ENCODE peak calls at places on chromosomes 16 and 17, in seven cellular contexts. One of them, this sample, is unnamed.

GRCh38 chr17:36880506-36880905 is 56.8 kb upstream of the LHX1 start:
- DNase-seq in GM12892: no peak
- DNase-seq in SK-N-SH: no peak
- DNase-seq in H1: no peak
- DNase-seq in GM12891: no peak
- DNase-seq in K562: no peak
- DNase-seq in GM12878: no peak
- DNase-seq in this sample: no peak

GRCh38 chr17:55740515-55741352 is 10.1 kb upstream of the PCTP start:
- DNase-seq in GM12878: no peak
- DNase-seq in K562: peak
- DNase-seq in GM12892: no peak
- DNase-seq in GM12891: no peak
- DNase-seq in H1: no peak
- DNase-seq in SK-N-SH: no peak
- DNase-seq in this sample: no peak

GRCh38 chr17:31374083-31374447 is 17.4 kb upstream of the RAB11FIP4 start:
- DNase-seq in GM12878: no peak
- DNase-seq in H1: no peak
- DNase-seq in K562: no peak
- DNase-seq in SK-N-SH: no peak
- DNase-seq in GM12892: no peak
- DNase-seq in GM12891: no peak
- DNase-seq in this sample: no peak

GRCh38 chr17:82321947-82322466 is 4.6 kb upstream of the CD7 start:
- DNase-seq in SK-N-SH: no peak
- DNase-seq in GM12892: no peak
- DNase-seq in K562: no peak
- DNase-seq in H1: no peak
- DNase-seq in GM12891: no peak
- DNase-seq in GM12878: no peak
- DNase-seq in this sample: no peak

GRCh38 chr17:64074704-64075484 is 54.5 kb upstream of the ICAM2 start:
- DNase-seq in GM12878: no peak
- DNase-seq in H1: no peak
- DNase-seq in GM12891: no peak
- DNase-seq in K562: no peak
- DNase-seq in GM12892: no peak
- DNase-seq in SK-N-SH: no peak
- DNase-seq in this sample: peak

GRCh38 chr17:43528319-43528987 is 17.7 kb downstream of the ETV4 start:
- DNase-seq in SK-N-SH: no peak
- DNase-seq in GM12891: no peak
- DNase-seq in GM12878: no peak
- DNase-seq in H1: no peak
- DNase-seq in K562: peak
- DNase-seq in GM12892: no peak
- DNase-seq in this sample: peak

GRCh38 chr16:81645303-81645702 is 133.8 kb upstream of the PLCG2 start:
- DNase-seq in GM12878: no peak
- DNase-seq in K562: no peak
- DNase-seq in GM12891: no peak
- DNase-seq in GM12892: no peak
- DNase-seq in SK-N-SH: peak
- DNase-seq in H1: no peak
- DNase-seq in this sample: no peak

GRCh38 chr17:51097708-51098446 is 22.8 kb downstream of the SPAG9 start:
- DNase-seq in K562: no peak
- DNase-seq in GM12892: no peak
- DNase-seq in GM12878: no peak
- DNase-seq in H1: no peak
- DNase-seq in GM12891: no peak
- DNase-seq in SK-N-SH: no peak
- DNase-seq in this sample: peak

GRCh38 chr16:31874354-31875111 is 926 bp downstream of the ZNF267 start:
- DNase-seq in SK-N-SH: peak
- DNase-seq in GM12878: peak
- DNase-seq in GM12891: no peak
- DNase-seq in GM12892: no peak
- DNase-seq in K562: no peak
- DNase-seq in H1: no peak
- DNase-seq in this sample: peak

GRCh38 chr17:31248986-31249385 is 48.1 kb downstream of the OMG start:
- DNase-seq in SK-N-SH: no peak
- DNase-seq in GM12878: no peak
- DNase-seq in GM12891: no peak
- DNase-seq in GM12892: no peak
- DNase-seq in H1: no peak
- DNase-seq in K562: no peak
- DNase-seq in this sample: no peak

GRCh38 chr16:75326333-75326732 is 74.9 kb upstream of the BCAR1 start:
- DNase-seq in GM12891: no peak
- DNase-seq in K562: no peak
- DNase-seq in GM12878: no peak
- DNase-seq in GM12892: no peak
- DNase-seq in H1: no peak
- DNase-seq in SK-N-SH: no peak
- DNase-seq in this sample: no peak

DNA sequence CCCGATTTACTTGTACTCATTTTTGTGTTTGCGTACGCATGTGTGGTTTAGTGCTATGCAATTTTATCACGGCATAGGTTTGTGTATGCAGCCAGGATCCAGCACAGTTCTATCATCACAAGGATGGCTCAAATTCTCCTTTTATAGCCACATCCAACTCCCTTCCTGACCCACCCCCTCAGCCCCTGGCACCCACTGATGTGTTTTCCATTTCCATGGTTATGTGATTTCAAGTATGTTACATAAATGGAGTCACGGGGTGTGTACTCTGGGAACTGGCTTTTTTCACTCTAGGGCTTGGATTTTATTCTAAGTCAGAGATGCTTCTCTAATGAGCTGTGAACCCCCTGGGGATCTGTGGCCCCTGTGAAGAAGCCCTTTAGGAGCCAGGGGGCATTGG is 16.8 kb downstream of the IL4R start:
- DNase-seq in K562: no peak
- DNase-seq in GM12892: no peak
- DNase-seq in GM12878: no peak
- DNase-seq in SK-N-SH: no peak
- DNase-seq in H1: no peak
- DNase-seq in GM12891: no peak
- DNase-seq in this sample: no peak
- TF ChIP-seq TAF1 in K562: no peak
- TF ChIP-seq TAF1 in GM12892: no peak
- TF ChIP-seq TAF1 in GM12878: no peak
- TF ChIP-seq TAF1 in SK-N-SH: no peak
- TF ChIP-seq TAF1 in H1: no peak
- TF ChIP-seq TAF1 in GM12891: no peak
- TF ChIP-seq TAF1 in this sample: no peak

GRCh38 chr17:47254403-47254943 is 846 bp downstream of the ITGB3 start:
- DNase-seq in H1: no peak
- DNase-seq in SK-N-SH: peak
- DNase-seq in GM12891: no peak
- DNase-seq in K562: no peak
- DNase-seq in GM12878: no peak
- DNase-seq in GM12892: no peak
- DNase-seq in this sample: no peak

GRCh38 chr17:47253541-47254402 is at the start of gene ITGB3:
- DNase-seq in K562: peak
- DNase-seq in SK-N-SH: peak
- DNase-seq in H1: peak
- DNase-seq in GM12891: peak
- DNase-seq in GM12878: no peak
- DNase-seq in GM12892: peak
- DNase-seq in this sample: peak

GRCh38 chr17:47252766-47253512 is 688 bp upstream of the ITGB3 start:
- DNase-seq in H1: no peak
- DNase-seq in K562: peak
- DNase-seq in GM12892: no peak
- DNase-seq in GM12878: no peak
- DNase-seq in SK-N-SH: no peak
- DNase-seq in GM12891: no peak
- DNase-seq in this sample: no peak

GRCh38 chr17:47262586-47262985 is 9.0 kb downstream of the ITGB3 start:
- DNase-seq in SK-N-SH: no peak
- DNase-seq in GM12878: no peak
- DNase-seq in GM12891: no peak
- DNase-seq in H1: no peak
- DNase-seq in GM12892: no peak
- DNase-seq in K562: no peak
- DNase-seq in this sample: no peak

DNA sequence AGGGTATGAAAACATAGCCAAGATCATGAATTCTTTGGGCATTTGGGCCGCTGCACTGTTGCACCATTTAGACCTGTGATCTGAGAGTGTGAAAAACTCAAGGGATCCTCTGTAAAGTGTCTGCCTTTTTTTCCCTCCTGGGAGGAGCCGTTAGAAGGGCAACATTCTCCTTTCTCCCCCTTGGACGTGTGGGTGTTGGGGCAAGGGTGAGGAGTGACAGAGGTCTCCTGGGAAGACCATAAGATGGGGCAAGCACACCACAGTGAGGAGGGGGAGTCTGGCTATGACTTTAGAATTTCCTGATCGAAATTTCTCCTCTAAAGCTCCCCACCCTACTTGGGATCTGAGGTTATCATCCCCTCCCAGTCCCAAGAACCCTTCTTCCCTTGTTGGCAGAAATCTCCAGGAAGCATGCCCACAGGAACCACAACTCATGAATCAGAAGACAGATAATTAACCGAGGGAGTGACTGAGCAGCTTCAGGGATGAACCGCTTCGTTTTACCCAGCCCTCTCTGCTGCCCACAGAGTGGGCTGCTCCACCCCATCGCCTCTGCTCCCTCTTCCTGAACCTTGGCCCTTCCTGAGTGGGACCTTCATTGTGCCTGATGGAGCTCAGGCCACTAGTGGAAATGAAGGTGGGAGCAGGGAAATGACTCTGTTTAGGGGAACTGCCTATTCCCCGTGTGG is 4.2 kb downstream of the ITGB3 start:
- DNase-seq in K562: no peak
- DNase-seq in GM12891: no peak
- DNase-seq in SK-N-SH: no peak
- DNase-seq in GM12878: no peak
- DNase-seq in H1: no peak
- DNase-seq in GM12892: no peak
- DNase-seq in this sample: no peak
- TF ChIP-seq TAF1 in K562: no peak
- TF ChIP-seq TAF1 in GM12891: no peak
- TF ChIP-seq TAF1 in SK-N-SH: no peak
- TF ChIP-seq TAF1 in GM12878: no peak
- TF ChIP-seq TAF1 in H1: no peak
- TF ChIP-seq TAF1 in GM12892: no peak
- TF ChIP-seq TAF1 in this sample: no peak

DNA sequence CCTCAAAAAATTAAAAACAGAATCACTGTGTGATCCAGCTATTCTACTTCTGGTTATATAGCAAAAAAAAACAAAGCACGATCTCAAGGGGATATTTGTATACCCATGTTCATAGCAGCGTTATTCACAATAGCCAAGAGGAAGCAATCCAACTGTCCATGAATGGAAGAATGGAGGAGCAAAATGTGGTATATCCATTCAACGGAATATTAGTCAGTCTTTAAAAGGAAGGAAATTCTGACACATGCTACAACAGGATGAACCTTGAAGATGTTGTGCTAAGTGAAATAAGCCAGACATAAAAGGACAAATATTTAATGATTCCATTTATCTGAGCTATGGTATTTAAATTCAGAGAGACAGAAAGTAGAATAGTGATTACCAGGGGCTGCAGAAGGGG is 4.6 kb upstream of the NOL11 start:
- DNase-seq in GM12891: no peak
- DNase-seq in K562: no peak
- DNase-seq in H1: no peak
- DNase-seq in GM12892: no peak
- DNase-seq in GM12878: no peak
- DNase-seq in SK-N-SH: no peak
- DNase-seq in this sample: no peak
- TF ChIP-seq TAF1 in GM12891: no peak
- TF ChIP-seq TAF1 in K562: no peak
- TF ChIP-seq TAF1 in H1: no peak
- TF ChIP-seq TAF1 in GM12892: no peak
- TF ChIP-seq TAF1 in GM12878: no peak
- TF ChIP-seq TAF1 in SK-N-SH: no peak
- TF ChIP-seq TAF1 in this sample: no peak

GRCh38 chr16:10776280-10776679 is 32.6 kb downstream of the NUBP1 start:
- DNase-seq in GM12892: peak
- DNase-seq in K562: no peak
- DNase-seq in GM12891: no peak
- DNase-seq in H1: no peak
- DNase-seq in SK-N-SH: no peak
- DNase-seq in GM12878: peak
- DNase-seq in this sample: no peak
- TF ChIP-seq TAF1 in GM12892: no peak
- TF ChIP-seq TAF1 in K562: no peak
- TF ChIP-seq TAF1 in GM12891: no peak
- TF ChIP-seq TAF1 in H1: no peak
- TF ChIP-seq TAF1 in SK-N-SH: no peak
- TF ChIP-seq TAF1 in GM12878: no peak
- TF ChIP-seq TAF1 in this sample: no peak

GRCh38 chr17:68248886-68249872 is 1.3 kb downstream of the AMZ2 start:
- DNase-seq in K562: no peak
- DNase-seq in SK-N-SH: no peak
- DNase-seq in GM12891: no peak
- DNase-seq in GM12878: no peak
- DNase-seq in H1: no peak
- DNase-seq in GM12892: no peak
- DNase-seq in this sample: no peak
- TF ChIP-seq TAF1 in K562: no peak
- TF ChIP-seq TAF1 in SK-N-SH: no peak
- TF ChIP-seq TAF1 in GM12891: no peak
- TF ChIP-seq TAF1 in GM12878: no peak
- TF ChIP-seq TAF1 in H1: no peak
- TF ChIP-seq TAF1 in GM12892: no peak
- TF ChIP-seq TAF1 in this sample: no peak

GRCh38 chr16:85152414-85153030 is 40.2 kb upstream of the CIBAR2 start:
- DNase-seq in GM12891: no peak
- DNase-seq in SK-N-SH: no peak
- DNase-seq in GM12892: no peak
- DNase-seq in GM12878: no peak
- DNase-seq in K562: no peak
- DNase-seq in H1: no peak
- DNase-seq in this sample: no peak
- TF ChIP-seq TAF1 in GM12891: no peak
- TF ChIP-seq TAF1 in SK-N-SH: no peak
- TF ChIP-seq TAF1 in GM12892: no peak
- TF ChIP-seq TAF1 in GM12878: no peak
- TF ChIP-seq TAF1 in K562: no peak
- TF ChIP-seq TAF1 in H1: no peak
- TF ChIP-seq TAF1 in this sample: no peak

GRCh38 chr17:61786088-61786487 is 77.2 kb downstream of the BRIP1 start:
- DNase-seq in GM12892: no peak
- DNase-seq in GM12891: no peak
- DNase-seq in H1: no peak
- DNase-seq in SK-N-SH: no peak
- DNase-seq in K562: no peak
- DNase-seq in GM12878: no peak
- DNase-seq in this sample: no peak
- TF ChIP-seq TAF1 in GM12892: no peak
- TF ChIP-seq TAF1 in GM12891: no peak
- TF ChIP-seq TAF1 in H1: no peak
- TF ChIP-seq TAF1 in SK-N-SH: no peak
- TF ChIP-seq TAF1 in K562: no peak
- TF ChIP-seq TAF1 in GM12878: no peak
- TF ChIP-seq TAF1 in this sample: no peak